ENCODE peak calls at places on chromosomes 3 and 15, in seven cellular contexts. V is A549; M is adrenal gland; B is activated CD4-positive, alpha-beta memory T cell treated with anti-CD3 and anti-CD28 coated beads for 36 hours; X is stimulated activated CD8-positive, alpha-beta memory T cell treated with anti-CD3 and anti-CD28 coated beads, Interleukin-4, amount 100 ng/mL, for 48 hours; G is stimulated activated CD4-positive, alpha-beta T cell treated with anti-CD3 and anti-CD28 coated beads, Interleukin-4, amount 100 ng/mL, for 1 hour; O is GM12865. A is an unnamed sample.
A peak's percentile ranks its signal among the peaks of the same experiment; 100 is the strongest.

GRCh38 chr3:85796140-85796539 is 837.4 kb downstream of the CADM2 start:
- DNase-seq in V (no peak), M (no peak), B (no peak), X (no peak), G (no peak), O (no peak), A (peak; percentile 3)

GRCh38 chr15:99135194-99135593 is 30.3 kb downstream of the SYNM start:
- DNase-seq in V (no peak), M (peak; percentile 34), B (peak; percentile 20), X (no peak), G (no peak), O (peak; percentile 68), A (no peak)

GRCh38 chr3:171704002-171704401 is 106.3 kb downstream of the PLD1 start:
- DNase-seq in V (peak; percentile 29), M (peak; percentile 23), B (peak; percentile 31), X (peak; percentile 30), G (no peak), O (peak; percentile 47), A (peak; percentile 23)

GRCh38 chr15:70762469-70763119 is 764 bp downstream of the UACA start:
- DNase-seq in V (peak; percentile 61), M (peak; percentile 48), B (peak; percentile 13), X (peak; percentile 30), G (peak; percentile 3), O (no peak), A (peak; percentile 37)

GRCh38 chr3:141561426-141562034 is 74.7 kb downstream of the RASA2 start:
- DNase-seq in V (peak; percentile 81), M (peak; percentile 52), B (no peak), X (peak; percentile 38), G (no peak), O (peak; percentile 75), A (peak; percentile 9)

GRCh38 chr15:96053039-96054021 is 277.2 kb upstream of the NR2F2 start:
- DNase-seq in V (peak; percentile 19), M (peak; percentile 9), B (no peak), X (no peak), G (no peak), O (peak; percentile 48), A (peak; percentile 59)

GRCh38 chr3:110384601-110385000 is 687.0 kb upstream of the NECTIN3 start:
- DNase-seq in V (peak; percentile 61), M (no peak), B (no peak), X (no peak), G (no peak), O (no peak), A (no peak)

GRCh38 chr15:43184407-43185160 is 619 bp upstream of the CCNDBP1 start:
- DNase-seq in V (no peak), M (no peak), B (no peak), X (no peak), G (no peak), O (no peak), A (no peak)

GRCh38 chr3:32401541-32402052 is 9.9 kb downstream of the CMTM7 start:
- DNase-seq in V (peak; percentile 64), M (peak; percentile 83), B (peak; percentile 74), X (peak; percentile 66), G (peak; percentile 57), O (peak; percentile 55), A (peak; percentile 77)

GRCh38 chr3:9600597-9600996 is 47.0 kb upstream of the LHFPL4 start:
- DNase-seq in V (peak; percentile 21), M (peak; percentile 70), B (peak; percentile 18), X (peak; percentile 54), G (peak; percentile 20), O (peak; percentile 1), A (no peak)

GRCh38 chr3:53941945-53942344 is 50.3 kb upstream of the SELENOK start:
- DNase-seq in V (no peak), M (no peak), B (no peak), X (no peak), G (no peak), O (no peak), A (no peak)

GRCh38 chr3:157502916-157503620 is at the start of gene VEPH1:
- DNase-seq in V (peak; percentile 9), M (peak; percentile 81), B (no peak), X (no peak), G (no peak), O (no peak), A (no peak)

GRCh38 chr15:94075349-94075748 is 156.0 kb upstream of the MCTP2 start:
- DNase-seq in V (no peak), M (peak; percentile 32), B (no peak), X (no peak), G (no peak), O (no peak), A (no peak)

GRCh38 chr3:134517796-134518195 is 31.9 kb downstream of the CEP63 start:
- DNase-seq in V (no peak), M (no peak), B (no peak), X (no peak), G (no peak), O (no peak), A (no peak)

GRCh38 chr3:171470714-171471227 is 10.6 kb upstream of the TNIK start:
- DNase-seq in V (no peak), M (no peak), B (no peak), X (no peak), G (no peak), O (no peak), A (no peak)

GRCh38 chr3:177465243-177465642 is 268.0 kb upstream of the TBL1XR1 start:
- DNase-seq in V (no peak), M (no peak), B (no peak), X (no peak), G (no peak), O (no peak), A (no peak)

GRCh38 chr3:129950318-129951046 is 24.0 kb upstream of the TRH start:
- DNase-seq in V (no peak), M (peak; percentile 29), B (no peak), X (no peak), G (no peak), O (peak; percentile 21), A (no peak)

GRCh38 chr15:74727727-74728126 is 2.4 kb upstream of the CYP1A1 start:
- DNase-seq in V (no peak), M (peak; percentile 32), B (no peak), X (no peak), G (no peak), O (no peak), A (no peak)

GRCh38 chr3:134419214-134419965 is 45.1 kb upstream of the AMOTL2 start:
- DNase-seq in V (no peak), M (no peak), B (no peak), X (no peak), G (no peak), O (no peak), A (peak; percentile 69)

GRCh38 chr15:80107774-80108173 is 45.0 kb upstream of the FAH start:
- DNase-seq in V (no peak), M (peak; percentile 36), B (no peak), X (no peak), G (no peak), O (no peak), A (no peak)

GRCh38 chr3:128060473-128061381 is 8.5 kb downstream of the SEC61A1 start:
- DNase-seq in V (no peak), M (no peak), B (no peak), X (no peak), G (no peak), O (no peak), A (no peak)

GRCh38 chr3:186361612-186362408 is at the start of gene DGKG:
- DNase-seq in V (peak; percentile 8), M (peak; percentile 31), B (peak; percentile 47), X (peak; percentile 51), G (peak; percentile 26), O (peak; percentile 33), A (no peak)

GRCh38 chr3:159075302-159075701 is 273.4 kb downstream of the MFSD1 start:
- DNase-seq in V (no peak), M (no peak), B (no peak), X (no peak), G (no peak), O (no peak), A (no peak)

GRCh38 chr3:177452487-177452886 is 255.2 kb upstream of the TBL1XR1 start:
- DNase-seq in V (peak; percentile 18), M (peak; percentile 25), B (no peak), X (no peak), G (no peak), O (no peak), A (no peak)

GRCh38 chr3:193982258-193982659 is 153.7 kb upstream of the HES1 start:
- DNase-seq in V (no peak), M (peak; percentile 25), B (no peak), X (no peak), G (no peak), O (no peak), A (no peak)

GRCh38 chr3:128504533-128504915 is 11.5 kb upstream of the GATA2 start:
- DNase-seq in V (no peak), M (no peak), B (no peak), X (no peak), G (no peak), O (no peak), A (no peak)

GRCh38 chr15:89492111-89492641 is 4.2 kb downstream of the RHCG start:
- DNase-seq in V (no peak), M (no peak), B (peak; percentile 31), X (peak; percentile 46), G (no peak), O (no peak), A (peak; percentile 64)

GRCh38 chr15:41263891-41264351 is 32.9 kb downstream of the CHP1 start:
- DNase-seq in V (no peak), M (peak; percentile 57), B (no peak), X (no peak), G (no peak), O (no peak), A (no peak)

GRCh38 chr15:36361351-36361870 is 218.0 kb upstream of the CDIN1 start:
- DNase-seq in V (no peak), M (no peak), B (no peak), X (no peak), G (no peak), O (no peak), A (no peak)

GRCh38 chr3:138833908-138834358 is 795 bp downstream of the PIK3CB start:
- DNase-seq in V (no peak), M (peak; percentile 30), B (peak; percentile 40), X (peak; percentile 28), G (peak; percentile 7), O (peak; percentile 31), A (no peak)

GRCh38 chr15:83010709-83011270 is 649 bp downstream of the C15orf40 start:
- DNase-seq in V (peak; percentile 88), M (peak; percentile 88), B (peak; percentile 90), X (peak; percentile 86), G (peak; percentile 82), O (peak; percentile 92), A (peak; percentile 88)

GRCh38 chr3:174153875-174154274 is 705.3 kb upstream of the NAALADL2 start:
- DNase-seq in V (no peak), M (no peak), B (no peak), X (no peak), G (no peak), O (no peak), A (no peak)

GRCh38 chr3:157285966-157286365 is 126.0 kb upstream of the CCNL1 start:
- DNase-seq in V (no peak), M (no peak), B (no peak), X (no peak), G (no peak), O (no peak), A (no peak)

GRCh38 chr15:35827156-35827555 is 281.2 kb upstream of the DPH6 start:
- DNase-seq in V (no peak), M (no peak), B (no peak), X (no peak), G (no peak), O (no peak), A (no peak)

GRCh38 chr3:188529228-188529627 is 375.3 kb downstream of the LPP start:
- DNase-seq in V (no peak), M (no peak), B (no peak), X (no peak), G (no peak), O (no peak), A (no peak)

GRCh38 chr3:38084969-38085942 is 46.2 kb downstream of the DLEC1 start:
- DNase-seq in V (no peak), M (no peak), B (no peak), X (no peak), G (no peak), O (no peak), A (no peak)